ENCODE peak calls at places on chromosomes 11 and 22, in four cellular contexts. D is transverse colon, I is brain microvascular endothelial cell, M is lung. Q is an unnamed sample.

GRCh38 chr11:47590026-47590861 is 3.8 kb downstream of the FAM180B start:
- DNase-seq in D (no peak), I (no peak), M (no peak), Q (no peak)

GRCh38 chr11:120819003-120819402 is 204.9 kb upstream of the TBCEL start:
- DNase-seq in D (no peak), I (no peak), M (no peak), Q (no peak)

GRCh38 chr22:17446704-17447103 is 77.4 kb downstream of the CECR2 start:
- DNase-seq in D (no peak), I (no peak), M (no peak), Q (no peak)

GRCh38 chr11:41177791-41178190 is 281.7 kb downstream of the LRRC4C start:
- DNase-seq in D (no peak), I (no peak), M (no peak), Q (no peak)

GRCh38 chr22:46040471-46041465 is 63.8 kb upstream of the WNT7B start:
- DNase-seq in D (no peak), I (no peak), M (no peak), Q (no peak)

GRCh38 chr11:65788801-65789200 is 1.9 kb downstream of the OVOL1 start:
- DNase-seq in D (no peak), I (no peak), M (no peak), Q (no peak)

GRCh38 chr22:48895831-48896765 is 931.6 kb downstream of the BRD1 start:
- DNase-seq in D (no peak), I (no peak), M (no peak), Q (no peak)

GRCh38 chr11:60985991-60986915 is 14.8 kb downstream of the CD6 start:
- DNase-seq in D (peak), I (peak), M (peak), Q (peak)

GRCh38 chr11:18958221-18958910 is 19.2 kb upstream of the MRGPRX1 start:
- DNase-seq in D (no peak), I (no peak), M (no peak), Q (no peak)

GRCh38 chr11:64000740-64001514 is 14.7 kb downstream of the OTUB1 start:
- DNase-seq in D (no peak), I (no peak), M (no peak), Q (no peak)

GRCh38 chr22:32777997-32778396 is 23.5 kb upstream of the TIMP3 start:
- DNase-seq in D (no peak), I (no peak), M (no peak), Q (no peak)

GRCh38 chr11:13040969-13041561 is 31.9 kb downstream of the RASSF10 start:
- DNase-seq in D (no peak), I (no peak), M (no peak), Q (no peak)

GRCh38 chr22:29625090-29625825 is 21.8 kb downstream of the NF2 start:
- DNase-seq in D (peak), I (peak), M (peak), Q (peak)

GRCh38 chr11:35111171-35112055 is 27.6 kb upstream of the CD44 start:
- DNase-seq in D (peak), I (peak), M (no peak), Q (peak)

GRCh38 chr11:36311926-36312592 is 16.0 kb downstream of the PRR5L start:
- DNase-seq in D (no peak), I (no peak), M (no peak), Q (no peak)

GRCh38 chr11:88420165-88420781 is 82.7 kb upstream of the CTSC start:
- DNase-seq in D (no peak), I (peak), M (peak), Q (peak)

GRCh38 chr11:79150320-79150719 is 290.5 kb downstream of the TENM4 start:
- DNase-seq in D (no peak), I (no peak), M (no peak), Q (no peak)

GRCh38 chr11:33125611-33126010 is 35.7 kb downstream of the CSTF3 start:
- DNase-seq in D (no peak), I (no peak), M (no peak), Q (no peak)

GRCh38 chr11:108286369-108286768 is 63.5 kb downstream of the ATM start:
- DNase-seq in D (no peak), I (no peak), M (no peak), Q (no peak)

GRCh38 chr11:64001552-64002427 is 15.6 kb downstream of the OTUB1 start:
- DNase-seq in D (no peak), I (no peak), M (no peak), Q (peak)

GRCh38 chr11:75667268-75667830 is 1.5 kb downstream of the MAP6 start:
- DNase-seq in D (peak), I (no peak), M (peak), Q (no peak)

GRCh38 chr22:46070215-46070721 is 80.1 kb upstream of the PPARA start:
- DNase-seq in D (peak), I (no peak), M (peak), Q (peak)

GRCh38 chr11:36441610-36442208 is 68.4 kb downstream of the TRAF6 start:
- DNase-seq in D (no peak), I (no peak), M (no peak), Q (no peak)

GRCh38 chr11:102940714-102941588 is 14.6 kb downstream of the MMP13 start:
- DNase-seq in D (peak), I (peak), M (no peak), Q (peak)

GRCh38 chr11:130278745-130279144 is 36.0 kb downstream of the ZBTB44 start:
- DNase-seq in D (no peak), I (no peak), M (no peak), Q (peak)

GRCh38 chr22:48567213-48567975 is 1260.3 kb downstream of the BRD1 start:
- DNase-seq in D (no peak), I (no peak), M (no peak), Q (no peak)

GRCh38 chr11:93727985-93728791 is 13.1 kb downstream of the TAF1D start:
- DNase-seq in D (no peak), I (no peak), M (no peak), Q (no peak)

GRCh38 chr22:36884314-36885158 is 23.7 kb downstream of the NCF4 start:
- DNase-seq in D (no peak), I (no peak), M (no peak), Q (peak)

GRCh38 chr11:3340025-3340424 is 38.9 kb downstream of the ZNF195 start:
- DNase-seq in D (no peak), I (peak), M (no peak), Q (peak)

GRCh38 chr11:108198833-108199232 is 23.6 kb downstream of the NPAT start:
- DNase-seq in D (no peak), I (no peak), M (peak), Q (no peak)

GRCh38 chr11:3849297-3849874 is 6.1 kb upstream of the STIM1 start:
- DNase-seq in D (no peak), I (peak), M (no peak), Q (peak)

GRCh38 chr11:3109921-3110706 is 52.9 kb upstream of the CARS1 start:
- DNase-seq in D (peak), I (no peak), M (no peak), Q (peak)

GRCh38 chr11:74641289-74641688 is 48.9 kb downstream of the POLD3 start:
- DNase-seq in D (no peak), I (no peak), M (no peak), Q (no peak)

GRCh38 chr11:17954395-17955252 is 58.2 kb downstream of the SERGEF start:
- DNase-seq in D (no peak), I (no peak), M (no peak), Q (no peak)

GRCh38 chr22:46070722-46071450 is 79.4 kb upstream of the PPARA start:
- DNase-seq in D (peak), I (no peak), M (peak), Q (peak)

GRCh38 chr11:2209900-2210321 is 38.3 kb upstream of the TH start:
- DNase-seq in D (no peak), I (no peak), M (no peak), Q (no peak)

GRCh38 chr22:18987765-18988164 is 51.7 kb upstream of the PRODH start:
- DNase-seq in D (no peak), I (no peak), M (no peak), Q (no peak)

GRCh38 chr11:114479331-114479730 is 40.1 kb downstream of the REXO2 start:
- DNase-seq in D (no peak), I (no peak), M (no peak), Q (peak)

GRCh38 chr11:111520565-111520964 is 6.0 kb downstream of the HOATZ start:
- DNase-seq in D (no peak), I (peak), M (no peak), Q (peak)

GRCh38 chr11:316031-316701 is 2.3 kb downstream of the IFITM1 start:
- DNase-seq in D (no peak), I (no peak), M (no peak), Q (peak)

GRCh38 chr11:315051-315481 is 1.2 kb downstream of the IFITM1 start:
- DNase-seq in D (no peak), I (no peak), M (no peak), Q (no peak)

GRCh38 chr11:315516-315994 is 1.7 kb downstream of the IFITM1 start:
- DNase-seq in D (no peak), I (no peak), M (no peak), Q (no peak)

GRCh38 chr11:313787-314547 is at the start of gene IFITM1:
- DNase-seq in D (peak), I (no peak), M (no peak), Q (peak)

GRCh38 chr11:316891-317291 is 3.1 kb downstream of the IFITM1 start:
- DNase-seq in D (no peak), I (no peak), M (no peak), Q (no peak)
- H3K4me3 ChIP-seq in D (peak), I (no peak), M (no peak), Q (no peak)

GRCh38 chr22:47453049-47453448 is 690.6 kb downstream of the TBC1D22A start:
- DNase-seq in D (no peak), I (no peak), M (no peak), Q (no peak)
- H3K4me3 ChIP-seq in D (no peak), I (no peak), M (no peak), Q (no peak)

GRCh38 chr11:32116668-32117067 is 25.8 kb downstream of the RCN1 start:
- DNase-seq in D (no peak), I (no peak), M (no peak), Q (no peak)

GRCh38 chr11:32122200-32122599 is 31.3 kb downstream of the RCN1 start:
- DNase-seq in D (no peak), I (no peak), M (no peak), Q (no peak)

GRCh38 chr11:32115406-32115805 is 24.5 kb downstream of the RCN1 start:
- DNase-seq in D (no peak), I (peak), M (no peak), Q (no peak)

GRCh38 chr11:32118025-32118974 is 27.4 kb downstream of the RCN1 start:
- DNase-seq in D (no peak), I (peak), M (no peak), Q (peak)

GRCh38 chr11:32121012-32121411 is 30.1 kb downstream of the RCN1 start:
- DNase-seq in D (no peak), I (no peak), M (no peak), Q (no peak)
- H3K4me3 ChIP-seq in D (no peak), I (no peak), M (no peak), Q (no peak)

GRCh38 chr22:38338772-38339379 is 21.6 kb upstream of the CSNK1E start:
- DNase-seq in D (peak), I (no peak), M (no peak), Q (no peak)

GRCh38 chr22:38335077-38335476 is 17.8 kb upstream of the CSNK1E start:
- DNase-seq in D (no peak), I (no peak), M (no peak), Q (no peak)

DNA sequence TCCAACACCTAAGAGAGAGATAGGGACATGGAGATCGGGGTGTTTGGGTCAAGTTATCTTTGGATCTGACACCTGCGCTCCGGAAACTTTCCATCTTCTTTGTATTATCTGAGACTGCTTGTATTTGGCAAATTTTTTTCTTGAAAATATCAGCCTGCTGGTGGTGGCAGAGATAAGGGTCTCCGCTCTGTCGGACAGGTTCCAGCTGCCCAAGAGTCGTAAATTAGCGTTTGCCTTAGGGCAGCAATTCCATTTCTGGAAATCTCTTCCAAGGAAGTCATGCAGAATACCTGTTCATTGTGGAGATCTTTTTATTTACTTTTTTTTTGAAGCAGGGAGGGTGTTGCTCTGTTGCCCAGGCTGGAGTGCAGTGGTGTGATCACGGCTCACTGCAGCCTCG is 19.5 kb upstream of the CSNK1E start:
- DNase-seq in D (no peak), I (no peak), M (no peak), Q (no peak)
- H3K4me3 ChIP-seq in D (peak), I (no peak), M (no peak), Q (peak)

DNA sequence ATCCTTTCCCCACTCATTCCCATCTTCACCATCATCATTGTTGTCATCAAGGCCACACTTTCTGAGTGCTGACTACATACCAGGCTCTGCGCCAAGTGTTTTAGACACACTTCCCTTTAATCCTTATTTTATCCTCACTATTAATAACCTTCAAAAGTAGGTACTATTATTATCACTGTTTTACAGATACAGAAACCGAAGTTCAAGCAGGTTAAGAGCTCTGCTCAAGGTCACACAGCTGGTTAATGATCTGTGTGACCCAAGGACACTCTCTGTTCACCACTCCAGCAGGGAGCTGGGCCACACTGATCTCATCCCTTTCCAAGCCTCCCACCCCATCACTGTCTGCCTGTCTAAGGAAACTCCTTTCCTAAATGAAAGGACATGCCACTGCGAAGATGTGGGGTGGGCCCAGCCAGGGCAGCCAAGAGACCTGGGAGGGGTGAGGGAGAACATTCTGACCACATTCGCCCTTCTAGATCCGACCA is 17.2 kb upstream of the TSKU start:
- DNase-seq in D (no peak), I (no peak), M (no peak), Q (no peak)
- H3K4me3 ChIP-seq in D (no peak), I (no peak), M (no peak), Q (no peak)

GRCh38 chr11:73277467-73277866 is 5.3 kb downstream of the P2RY6 start:
- DNase-seq in D (no peak), I (no peak), M (no peak), Q (no peak)
- H3K4me3 ChIP-seq in D (no peak), I (no peak), M (no peak), Q (no peak)

GRCh38 chr11:8069771-8070170 is 11.2 kb upstream of the TUB start:
- DNase-seq in D (no peak), I (no peak), M (no peak), Q (no peak)

GRCh38 chr11:8067929-8068575 is 13.0 kb upstream of the TUB start:
- DNase-seq in D (no peak), I (no peak), M (no peak), Q (no peak)

GRCh38 chr11:8067567-8067928 is 13.5 kb upstream of the TUB start:
- DNase-seq in D (no peak), I (no peak), M (no peak), Q (no peak)

GRCh38 chr11:8066911-8067455 is 14.0 kb upstream of the TUB start:
- DNase-seq in D (no peak), I (no peak), M (no peak), Q (peak)

DNA sequence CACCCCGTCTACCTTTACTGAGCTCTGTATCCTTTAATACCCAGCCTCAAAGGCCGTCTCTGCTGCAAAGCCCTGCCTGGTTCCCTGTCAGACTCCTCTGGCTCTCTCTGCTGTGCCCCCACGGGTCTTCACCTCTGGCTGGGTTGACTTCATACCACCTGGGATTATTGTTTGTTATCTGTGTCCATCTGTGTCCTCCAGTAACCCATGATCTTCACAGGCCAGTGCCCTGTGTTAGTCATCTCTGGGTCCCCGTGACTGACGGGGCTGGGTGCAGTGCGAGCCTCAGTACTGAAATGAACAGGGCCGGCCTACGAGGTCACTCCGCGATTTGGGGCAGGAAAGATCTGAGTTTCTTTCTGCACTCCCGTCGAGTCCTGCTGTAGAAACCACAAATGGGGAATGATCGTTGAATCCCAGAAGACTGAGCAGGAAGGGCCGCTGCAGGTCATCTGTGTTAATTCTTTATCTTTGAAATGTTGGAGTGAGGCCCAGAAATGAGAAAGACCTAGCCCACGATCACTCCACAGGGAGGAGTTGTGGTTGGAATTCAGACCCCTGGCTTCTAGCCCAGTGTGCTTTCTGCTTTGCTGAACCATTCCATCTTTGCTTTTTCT is 12.3 kb upstream of the TUB start:
- DNase-seq in D (peak), I (peak), M (no peak), Q (peak)
- H3K4me3 ChIP-seq in D (no peak), I (peak), M (no peak), Q (no peak)

GRCh38 chr22:44428941-44429615 is 69.0 kb downstream of the RTL6 start:
- DNase-seq in D (no peak), I (no peak), M (no peak), Q (no peak)

GRCh38 chr22:44425356-44425755 is 72.7 kb downstream of the RTL6 start:
- DNase-seq in D (no peak), I (no peak), M (no peak), Q (no peak)

GRCh38 chr22:44427506-44428470 is 70.2 kb downstream of the RTL6 start:
- DNase-seq in D (no peak), I (no peak), M (no peak), Q (no peak)

GRCh38 chr22:44424867-44425351 is 73.1 kb downstream of the RTL6 start:
- DNase-seq in D (no peak), I (no peak), M (no peak), Q (no peak)

DNA sequence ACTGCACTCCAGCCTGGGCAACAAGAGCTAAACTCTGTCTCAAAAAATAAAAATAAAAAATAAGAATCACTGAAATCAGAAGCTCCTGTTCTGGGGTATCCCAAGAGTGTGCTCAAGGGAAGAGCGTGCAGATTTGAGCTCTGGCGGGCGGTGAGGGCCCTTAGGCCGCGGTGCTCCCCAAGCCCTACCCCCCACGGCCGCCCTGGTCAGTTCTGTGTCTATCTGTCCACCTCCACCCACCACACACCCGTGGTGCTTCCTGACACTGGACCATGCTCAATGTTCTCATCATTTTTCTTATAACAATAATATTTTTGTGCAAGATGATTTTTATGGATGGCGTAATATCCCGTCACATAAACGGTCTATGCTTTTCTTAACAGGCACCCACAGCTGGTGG is 71.1 kb downstream of the RTL6 start:
- DNase-seq in D (no peak), I (no peak), M (no peak), Q (no peak)
- H3K4me3 ChIP-seq in D (no peak), I (no peak), M (no peak), Q (no peak)

GRCh38 chr11:11733246-11733763 is 108.5 kb upstream of the USP47 start:
- DNase-seq in D (no peak), I (no peak), M (no peak), Q (no peak)
- H3K4me3 ChIP-seq in D (no peak), I (no peak), M (no peak), Q (no peak)

DNA sequence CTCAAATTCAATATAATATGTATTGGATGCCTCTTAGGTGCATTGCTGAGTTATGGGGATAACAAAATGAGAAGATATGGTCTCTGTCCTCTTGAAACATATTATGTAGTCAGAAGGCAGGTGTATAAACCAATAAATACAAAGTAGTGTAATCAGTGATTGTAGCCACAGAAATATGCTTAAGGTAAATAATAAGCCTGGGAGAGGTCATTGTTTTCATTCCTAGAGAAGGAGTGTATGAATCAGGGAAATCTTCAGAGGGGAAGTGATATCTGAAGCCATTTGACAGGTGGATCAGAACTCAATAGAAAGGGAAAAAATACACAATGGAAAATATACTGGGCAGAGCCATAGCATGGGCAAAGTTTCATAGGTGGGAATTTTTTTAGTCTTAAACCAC is 192.7 kb downstream of the FAT3 start:
- DNase-seq in D (no peak), I (no peak), M (no peak), Q (no peak)
- H3K4me3 ChIP-seq in D (no peak), I (no peak), M (no peak), Q (no peak)